ENCODE peak calls at places on chromosomes 3 and 15, in five cellular contexts. R is GM20000, F is WTC11, I is heart left ventricle, M is H9. N is an unnamed sample.

GRCh38 chr3:14268897-14269296 is 90.3 kb downstream of the LSM3 start:
- DNase-seq in M (no peak), I (no peak), R (no peak), F (no peak), N (no peak)

GRCh38 chr3:179666436-179667035 is 13.7 kb downstream of the USP13 start:
- DNase-seq in M (peak), I (peak), R (no peak), F (peak), N (no peak)

GRCh38 chr15:25335279-25335678 is 103.5 kb downstream of the UBE3A start:
- DNase-seq in F (no peak), I (no peak), M (no peak), R (no peak), N (no peak)

GRCh38 chr15:40292246-40292645 is 9.4 kb upstream of the ANKRD63 start:
- DNase-seq in I (no peak), M (no peak), R (no peak), F (no peak), N (no peak)

GRCh38 chr3:16366-16765 is 180.2 kb upstream of the CHL1 start:
- DNase-seq in F (no peak), R (no peak), I (no peak), M (no peak), N (no peak)

GRCh38 chr15:90213818-90214204 is 12.7 kb downstream of the SEMA4B start:
- DNase-seq in R (no peak), M (no peak), F (no peak), I (no peak), N (no peak)

GRCh38 chr15:40065166-40065565 is 26.2 kb upstream of the SRP14 start:
- DNase-seq in R (no peak), I (no peak), M (no peak), F (no peak), N (no peak)

GRCh38 chr3:55191911-55192787 is 264.3 kb upstream of the LRTM1 start:
- DNase-seq in M (no peak), F (no peak), R (no peak), I (no peak), N (no peak)

GRCh38 chr3:39126532-39127071 is 19.1 kb downstream of the TTC21A start:
- DNase-seq in I (no peak), R (no peak), F (peak), M (peak), N (no peak)

GRCh38 chr3:44104668-44105321 is 136.9 kb upstream of the TOPAZ1 start:
- DNase-seq in M (no peak), I (no peak), R (peak), F (no peak), N (peak)

GRCh38 chr3:52685285-52685704 is 418 bp downstream of the PBRM1 start:
- DNase-seq in R (peak), M (peak), I (peak), F (peak), N (peak)

GRCh38 chr15:48603123-48603500 is 42.4 kb downstream of the FBN1 start:
- DNase-seq in M (no peak), R (no peak), F (no peak), I (no peak), N (no peak)

GRCh38 chr3:155015776-155016451 is 64.2 kb upstream of the MME start:
- DNase-seq in F (no peak), I (no peak), R (no peak), M (no peak), N (no peak)

GRCh38 chr15:48425051-48425450 is 93.8 kb downstream of the DUT start:
- DNase-seq in M (no peak), R (no peak), F (no peak), I (no peak), N (no peak)

GRCh38 chr3:197352382-197352781 is 54.0 kb upstream of the DLG1 start:
- DNase-seq in M (no peak), I (peak), F (no peak), R (no peak), N (no peak)

GRCh38 chr3:128242818-128243601 is 89.7 kb downstream of the EEFSEC start:
- DNase-seq in F (no peak), R (no peak), I (no peak), M (no peak), N (no peak)

GRCh38 chr15:41961014-41961518 is 11.3 kb downstream of the EHD4 start:
- DNase-seq in M (no peak), F (no peak), I (no peak), R (no peak), N (no peak)

GRCh38 chr3:7960601-7961000 is 541.0 kb upstream of the LMCD1 start:
- DNase-seq in I (no peak), R (no peak), F (no peak), M (no peak), N (no peak)

GRCh38 chr3:128074851-128075515 is 22.7 kb downstream of the SEC61A1 start:
- DNase-seq in I (no peak), F (no peak), M (no peak), R (no peak), N (peak)

GRCh38 chr15:69719527-69719926 is 266.9 kb downstream of the RPLP1 start:
- DNase-seq in M (no peak), F (no peak), R (peak), I (no peak), N (no peak)

GRCh38 chr3:108131795-108132134 is 40.9 kb upstream of the CD47 start:
- DNase-seq in F (no peak), I (no peak), M (no peak), R (no peak), N (no peak)

GRCh38 chr3:41508063-41508696 is 308.9 kb downstream of the CTNNB1 start:
- DNase-seq in R (no peak), I (no peak), M (peak), F (peak), N (no peak)

GRCh38 chr15:90334304-90334731 is 17.8 kb upstream of the ZNF774 start:
- DNase-seq in F (no peak), I (no peak), M (no peak), R (no peak), N (no peak)

DNA sequence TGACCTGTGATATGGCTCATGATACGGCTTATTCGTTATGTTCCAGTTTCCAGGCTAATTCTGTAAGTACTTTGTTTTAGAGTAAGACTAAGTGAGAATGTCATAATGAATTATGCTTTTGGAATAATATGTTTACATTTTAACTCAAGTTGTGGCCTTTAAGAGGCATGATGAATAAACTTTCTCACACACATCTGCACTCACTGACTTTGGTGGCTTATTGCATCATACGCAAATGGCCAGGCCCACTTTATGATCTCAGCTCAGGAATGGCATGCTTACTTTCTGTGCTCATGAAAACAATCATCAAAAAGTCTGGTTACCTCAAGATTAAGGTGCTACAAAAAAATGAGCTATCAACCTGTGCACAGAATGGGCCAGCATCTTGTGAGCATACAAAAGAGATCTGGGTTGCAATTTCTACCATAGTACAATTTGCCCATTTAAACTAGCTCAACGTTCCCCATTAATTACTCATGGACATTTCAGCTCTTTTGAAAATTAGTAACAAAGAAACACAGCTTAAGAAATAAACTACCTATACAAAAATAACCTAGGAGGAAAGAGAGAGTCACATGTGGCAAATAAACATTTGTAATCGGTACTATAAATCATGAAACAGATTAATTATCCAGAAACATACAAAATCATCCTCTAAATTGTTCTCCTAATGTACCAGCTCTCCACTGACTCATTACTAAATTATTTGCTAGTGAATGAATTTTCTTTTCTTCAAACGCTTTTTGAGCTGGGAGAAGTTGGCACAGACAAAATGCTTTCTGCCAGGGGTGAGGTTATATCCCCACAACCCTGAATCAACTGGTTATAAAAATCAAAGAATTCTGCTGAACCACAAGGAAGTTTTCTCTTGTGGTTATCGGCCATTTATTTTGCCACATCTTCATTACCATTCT is 439.0 kb upstream of the ADAMTS9 start:
- DNase-seq in M (no peak), I (no peak), F (no peak), R (no peak), N (no peak)
- TF ChIP-seq CTCF in M (no peak), I (no peak), F (no peak), R (no peak), N (no peak)

DNA sequence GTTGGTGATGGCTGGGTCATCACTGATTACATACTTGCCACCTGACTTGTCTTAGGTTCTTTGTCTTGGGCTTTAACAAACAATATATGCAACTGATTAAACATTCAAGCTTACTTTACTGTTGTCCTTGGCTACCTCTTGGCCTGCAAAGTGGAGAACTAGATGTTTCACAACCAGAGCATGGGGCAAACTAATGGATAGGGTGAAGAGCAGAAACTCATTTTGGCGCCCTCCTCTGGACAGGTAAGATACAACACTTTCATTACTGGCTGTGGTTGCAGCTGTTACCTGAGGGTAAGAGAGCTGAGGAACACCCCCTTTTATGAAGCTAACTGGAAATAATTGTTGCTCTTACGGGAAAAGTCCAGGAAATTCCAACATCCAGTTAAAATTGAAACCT is 262.1 kb downstream of the NAALADL2 start:
- DNase-seq in F (peak), R (no peak), I (no peak), M (peak), N (no peak)
- TF ChIP-seq CTCF in F (peak), R (no peak), I (no peak), M (peak), N (peak)

GRCh38 chr3:9111349-9112265 is 137.8 kb downstream of the SRGAP3 start:
- DNase-seq in R (no peak), I (peak), F (peak), M (peak), N (no peak)
- TF ChIP-seq CTCF in R (peak), I (no peak), F (peak), M (peak), N (no peak)

GRCh38 chr15:99503411-99503810 is 62.4 kb upstream of the MEF2A start:
- DNase-seq in M (no peak), R (no peak), F (no peak), I (no peak), N (no peak)

GRCh38 chr15:99506399-99506798 is 59.4 kb upstream of the MEF2A start:
- DNase-seq in R (no peak), F (no peak), I (no peak), M (no peak), N (no peak)

GRCh38 chr15:99504071-99504822 is 61.5 kb upstream of the MEF2A start:
- DNase-seq in R (peak), I (no peak), F (no peak), M (no peak), N (no peak)

GRCh38 chr15:99507016-99507731 is 58.6 kb upstream of the MEF2A start:
- DNase-seq in F (no peak), R (no peak), M (no peak), I (peak), N (no peak)

GRCh38 chr15:99504823-99505551 is 60.8 kb upstream of the MEF2A start:
- DNase-seq in I (no peak), R (peak), F (no peak), M (no peak), N (no peak)
- TF ChIP-seq CTCF in I (no peak), R (peak), F (no peak), M (peak), N (no peak)

DNA sequence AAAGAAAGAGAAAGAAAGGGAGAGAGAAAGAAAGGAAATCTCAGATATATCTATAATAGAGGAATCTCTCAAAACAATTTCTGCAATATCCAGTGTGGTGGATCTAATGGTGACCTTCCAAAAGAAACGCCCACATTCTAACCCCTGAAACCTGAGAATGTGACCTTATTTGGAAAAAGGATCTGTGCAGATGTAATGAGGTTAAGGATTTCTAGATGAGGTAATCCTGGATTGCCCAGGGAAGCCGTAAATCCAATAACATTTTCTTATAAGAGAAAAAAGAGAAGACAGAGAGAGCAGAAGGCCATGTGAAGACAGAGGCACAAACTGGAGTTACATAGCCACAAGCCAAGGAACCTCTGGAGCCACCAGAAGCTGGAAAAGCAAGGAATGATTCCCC is 307.6 kb downstream of the ZBTB20 start:
- DNase-seq in R (no peak), I (no peak), M (no peak), F (no peak), N (no peak)
- TF ChIP-seq CTCF in R (no peak), I (no peak), M (no peak), F (no peak), N (no peak)